ENCODE peak calls at places on chromosomes 16 and 17, in eight cellular contexts. G is hepatocyte; F is GM13976; A is fibroblast of lung; Y is type B pancreatic cell; P is activated CD8-positive, alpha-beta T cell treated with anti-CD3 and anti-CD28 coated beads for 36 hours; I is AG04450; D is H9. W is an unnamed sample.

GRCh38 chr17:9924735-9925191 is 19.7 kb upstream of the RCVRN start:
- DNase-seq in F (peak), Y (no peak), A (peak), D (peak), P (no peak), I (peak), G (peak), W (peak)

GRCh38 chr17:66570353-66571195 is 264.3 kb upstream of the CACNG5 start:
- DNase-seq in G (no peak), Y (no peak), P (no peak), I (no peak), F (no peak), D (peak), A (no peak), W (no peak)

GRCh38 chr17:28225271-28225670 is 93.7 kb upstream of the TMEM97 start:
- DNase-seq in G (no peak), D (no peak), A (no peak), P (no peak), I (no peak), F (no peak), Y (no peak), W (no peak)

GRCh38 chr17:36673637-36674277 is 72.4 kb downstream of the MRM1 start:
- DNase-seq in G (no peak), P (peak), D (no peak), A (no peak), Y (no peak), I (no peak), F (no peak), W (no peak)

GRCh38 chr16:85673529-85674417 is 15.0 kb downstream of the GINS2 start:
- DNase-seq in P (no peak), D (no peak), I (peak), Y (no peak), F (no peak), A (peak), G (no peak), W (no peak)

GRCh38 chr16:47617732-47618131 is 156.6 kb downstream of the PHKB start:
- DNase-seq in I (no peak), A (peak), P (no peak), F (no peak), Y (no peak), D (no peak), G (no peak), W (no peak)

GRCh38 chr17:40859536-40859935 is 7.5 kb downstream of the KRT12 start:
- DNase-seq in A (no peak), P (no peak), I (no peak), Y (no peak), G (peak), D (no peak), F (no peak), W (no peak)

GRCh38 chr17:7818026-7818425 is 16.0 kb upstream of the KDM6B start:
- DNase-seq in G (peak), Y (no peak), A (no peak), P (no peak), I (no peak), D (no peak), F (no peak), W (no peak)

GRCh38 chr17:21460358-21460757 is 84.2 kb downstream of the KCNJ12 start:
- DNase-seq in I (no peak), G (no peak), D (no peak), P (no peak), F (no peak), Y (no peak), A (peak), W (no peak)

GRCh38 chr16:19419691-19420060 is 2.0 kb downstream of the TMC5 start:
- DNase-seq in Y (no peak), G (no peak), I (no peak), F (no peak), P (no peak), D (no peak), A (peak), W (no peak)

GRCh38 chr17:79026345-79027273 is 2.6 kb downstream of the C1QTNF1 start:
- DNase-seq in I (no peak), D (no peak), P (no peak), F (no peak), A (peak), G (no peak), Y (no peak), W (no peak)

DNA sequence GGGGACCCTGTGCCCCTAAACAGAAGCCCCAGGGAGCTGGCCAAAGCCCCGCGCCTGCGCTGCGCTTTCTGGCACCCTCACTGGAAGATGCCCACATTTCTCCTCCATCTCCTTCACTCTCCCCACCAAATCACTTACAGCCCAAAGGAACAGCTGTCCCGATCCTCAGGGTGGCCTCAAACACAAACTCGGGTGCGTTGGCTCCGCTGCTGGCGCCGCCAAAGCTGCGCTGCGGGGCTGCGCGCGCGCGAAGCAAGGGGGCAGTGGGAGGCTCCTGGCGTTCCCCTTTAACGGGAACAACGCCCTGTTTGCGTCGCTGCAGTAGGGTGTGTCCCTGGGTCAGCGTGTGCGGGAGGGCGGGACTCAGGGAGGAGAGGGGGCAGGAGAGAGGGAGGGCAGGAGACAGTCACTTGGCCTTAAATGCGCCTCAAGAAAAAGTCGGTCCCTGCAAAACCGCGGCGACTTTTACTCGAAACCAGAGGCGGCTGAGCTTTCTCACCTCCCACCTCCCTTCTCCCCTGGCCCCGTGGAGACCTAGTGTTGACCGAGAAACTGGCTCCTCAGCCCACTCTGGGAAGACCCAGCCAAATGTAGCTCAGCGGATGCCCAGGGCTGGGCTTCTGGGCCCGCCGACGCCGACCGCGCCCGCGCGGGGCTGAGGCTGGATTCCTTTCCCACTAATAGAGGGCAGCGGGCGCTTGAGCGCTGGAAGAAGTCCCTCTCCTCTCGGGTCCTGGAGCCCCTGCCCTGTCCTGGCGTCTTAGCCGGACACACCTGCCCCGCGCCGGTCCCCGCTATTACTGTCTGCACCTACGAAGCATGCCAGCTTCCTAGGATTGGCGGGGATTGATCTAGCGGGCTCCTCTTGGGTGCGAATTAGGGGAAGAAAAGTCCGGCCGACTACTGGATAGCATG is 2.6 kb downstream of the PMP22 start:
- DNase-seq in P (peak), G (peak), I (peak), F (no peak), A (peak), Y (no peak), D (peak), W (no peak)
- TF ChIP-seq CTCF in P (no peak), G (peak), I (peak), F (no peak), A (peak), Y (no peak), D (no peak), W (no peak)

GRCh38 chr17:52465407-52465806 is 306.9 kb upstream of the CA10 start:
- DNase-seq in G (no peak), Y (no peak), F (no peak), P (no peak), A (no peak), D (no peak), I (no peak), W (no peak)

DNA sequence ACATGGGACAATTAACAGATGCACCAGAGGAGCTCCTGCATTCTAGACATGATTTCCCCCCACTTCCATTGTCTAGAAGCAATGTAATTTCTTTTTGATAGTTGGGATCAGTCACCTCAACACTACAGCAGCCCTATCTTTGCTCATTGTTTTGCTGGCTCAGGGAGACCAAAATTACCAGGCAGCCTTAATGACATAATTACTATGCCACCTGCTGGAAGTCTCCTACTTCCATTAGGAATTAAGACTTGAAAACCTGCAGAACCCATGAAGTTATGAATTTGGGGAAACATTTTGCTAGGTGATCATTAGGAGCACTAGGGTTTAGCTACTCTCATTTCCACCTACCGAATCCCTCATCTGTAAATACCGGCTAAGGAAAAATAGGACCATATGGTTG is 312.0 kb upstream of the CA10 start:
- DNase-seq in D (no peak), Y (no peak), F (no peak), G (no peak), P (no peak), A (no peak), I (no peak), W (no peak)
- TF ChIP-seq CTCF in D (peak), Y (no peak), F (no peak), G (peak), P (no peak), A (no peak), I (no peak), W (no peak)

GRCh38 chr17:30378797-30379302 is at the start of gene CPD:
- DNase-seq in P (peak), D (peak), F (peak), G (peak), I (peak), A (peak), Y (peak), W (peak)
- TF ChIP-seq CTCF in P (no peak), D (no peak), F (no peak), G (no peak), I (no peak), A (no peak), Y (no peak), W (no peak)

GRCh38 chr17:61393550-61393903 is 6.1 kb upstream of the TBX2 start:
- DNase-seq in G (no peak), A (no peak), P (no peak), Y (no peak), D (peak), I (no peak), F (no peak), W (no peak)
- TF ChIP-seq CTCF in G (peak), A (peak), P (peak), Y (peak), D (peak), I (peak), F (no peak), W (peak)

GRCh38 chr16:23668225-23668624 is 10.5 kb upstream of the PLK1 start:
- DNase-seq in I (peak), F (no peak), P (no peak), D (no peak), G (no peak), Y (no peak), A (no peak), W (no peak)

GRCh38 chr16:23673971-23674614 is 4.6 kb upstream of the PLK1 start:
- DNase-seq in P (no peak), D (no peak), A (no peak), I (no peak), F (no peak), G (no peak), Y (no peak), W (no peak)

GRCh38 chr16:23666919-23667659 is 11.6 kb upstream of the PLK1 start:
- DNase-seq in G (no peak), F (no peak), Y (no peak), D (no peak), A (no peak), P (no peak), I (no peak), W (no peak)

GRCh38 chr16:23668873-23669272 is 9.8 kb upstream of the PLK1 start:
- DNase-seq in Y (no peak), D (no peak), F (no peak), A (no peak), P (no peak), I (no peak), G (no peak), W (no peak)

GRCh38 chr16:23670137-23670776 is 8.4 kb upstream of the PLK1 start:
- DNase-seq in D (no peak), F (peak), A (peak), Y (no peak), G (no peak), I (peak), P (peak), W (peak)
- TF ChIP-seq CTCF in D (no peak), F (no peak), A (no peak), Y (no peak), G (no peak), I (no peak), P (no peak), W (no peak)

DNA sequence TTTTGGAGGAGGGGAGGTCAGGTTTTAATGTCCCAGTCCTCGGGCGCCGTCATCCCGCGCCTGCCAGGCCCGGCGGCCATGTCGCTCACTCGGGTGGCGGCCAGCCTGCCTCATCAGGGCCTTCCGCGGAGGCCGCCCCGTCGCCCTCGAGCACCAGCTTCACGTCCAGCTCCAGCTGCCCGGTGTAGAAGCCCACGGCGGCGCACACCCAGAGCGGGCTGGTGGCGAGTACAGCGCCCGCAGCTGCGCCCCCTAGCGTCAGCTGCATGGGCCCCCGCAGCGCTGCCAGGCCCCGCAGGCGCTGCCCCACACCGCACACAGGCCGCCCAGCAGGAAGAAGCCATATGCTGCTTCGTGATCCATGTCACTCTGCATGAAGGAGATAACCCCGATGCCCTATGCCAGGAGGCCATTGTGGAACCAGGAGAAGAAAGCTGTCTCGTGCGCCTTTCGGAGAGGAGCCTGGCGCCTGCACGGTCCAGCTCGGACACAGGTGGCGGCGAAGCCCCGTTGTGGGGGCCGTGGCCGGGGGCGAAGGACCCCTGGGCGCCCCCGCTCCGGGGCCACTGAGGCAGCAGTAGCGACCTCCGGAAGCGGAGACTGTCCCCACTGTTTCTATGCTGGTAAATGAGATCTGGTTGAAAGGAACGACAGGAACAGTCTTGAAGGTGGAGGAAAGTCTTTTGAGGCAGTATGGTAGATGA is 9.6 kb downstream of the AP2B1 start:
- DNase-seq in A (no peak), G (no peak), P (no peak), F (no peak), I (no peak), D (peak), Y (no peak), W (no peak)
- TF ChIP-seq CTCF in A (no peak), G (no peak), P (no peak), F (no peak), I (no peak), D (peak), Y (no peak), W (no peak)

GRCh38 chr17:55177159-55177913 is 87.4 kb upstream of the HLF start:
- DNase-seq in F (no peak), D (peak), G (no peak), A (no peak), Y (no peak), P (no peak), I (no peak), W (no peak)
- TF ChIP-seq CTCF in F (no peak), D (peak), G (no peak), A (no peak), Y (no peak), P (no peak), I (no peak), W (no peak)